ENCODE peak calls at places on chromosomes 2 and 18, in four cellular contexts. G is activated naive CD8-positive, alpha-beta T cell treated with anti-CD3 and anti-CD28 coated beads, Interleukin-2, amount 50 U/mL, for 24 hours; M is AG20443; J is effector memory CD8-positive, alpha-beta T cell. D is an unnamed sample.

GRCh38 chr2:83842421-83842820 is 616.7 kb downstream of the SUCLG1 start:
- DNase-seq in G (no peak), M (no peak), J (no peak), D (no peak)

GRCh38 chr18:45806226-45806625 is 19.2 kb upstream of the SIGLEC15 start:
- DNase-seq in G (no peak), M (no peak), J (no peak), D (no peak)

GRCh38 chr2:88636026-88636425 is 8.8 kb upstream of the EIF2AK3 start:
- DNase-seq in G (no peak), M (no peak), J (no peak), D (no peak)

GRCh38 chr2:105432749-105433148 is 33.9 kb upstream of the FHL2 start:
- DNase-seq in G (no peak), M (no peak), J (no peak), D (no peak)

GRCh38 chr2:121346886-121347285 is 61.9 kb upstream of the TFCP2L1 start:
- DNase-seq in G (no peak), M (no peak), J (no peak), D (no peak)

GRCh38 chr2:54428401-54428800 is 27.7 kb upstream of the SPTBN1 start:
- DNase-seq in G (no peak), M (peak; percentile 61), J (no peak), D (no peak)

GRCh38 chr18:76951600-76952247 is 129.4 kb downstream of the ZNF236 start:
- DNase-seq in G (no peak), M (no peak), J (no peak), D (no peak)

GRCh38 chr18:3107740-3108151 is 94.8 kb upstream of the LPIN2 start:
- DNase-seq in G (no peak), M (no peak), J (no peak), D (no peak)

GRCh38 chr2:46779447-46779941 is 136.1 kb downstream of the MCFD2 start:
- DNase-seq in G (no peak), M (no peak), J (no peak), D (no peak)

GRCh38 chr18:32271649-32272324 is 81.9 kb downstream of the MEP1B start:
- DNase-seq in G (peak; percentile 14), M (peak; percentile 77), J (no peak), D (no peak)

GRCh38 chr2:210277133-210277532 is 37.8 kb downstream of the MYL1 start:
- DNase-seq in G (no peak), M (no peak), J (no peak), D (no peak)

GRCh38 chr2:16288371-16289112 is 348.2 kb downstream of the MYCN start:
- DNase-seq in G (no peak), M (no peak), J (no peak), D (no peak)

GRCh38 chr18:24160086-24160485 is 21.2 kb downstream of the CABYR start:
- DNase-seq in G (no peak), M (no peak), J (no peak), D (no peak)

GRCh38 chr2:239543696-239544095 is 142.9 kb upstream of the HDAC4 start:
- DNase-seq in G (no peak), M (no peak), J (no peak), D (no peak)

GRCh38 chr18:2903006-2903405 is 56.2 kb downstream of the EMILIN2 start:
- DNase-seq in G (no peak), M (peak; percentile 90), J (no peak), D (no peak)

GRCh38 chr2:160652236-160652635 is 158.6 kb upstream of the RBMS1 start:
- DNase-seq in G (peak; percentile 68), M (no peak), J (peak; percentile 35), D (peak; percentile 74)

GRCh38 chr2:231170058-231170457 is 28.4 kb upstream of the ARMC9 start:
- DNase-seq in G (no peak), M (peak; percentile 68), J (no peak), D (no peak)

D was measured in activated CD8-positive, alpha-beta memory T cell treated with anti-CD3 and anti-CD28 coated beads for 24 hours.